ENCODE peak calls at places on chromosome 15, in eight cellular contexts. B is mesenchymal stem cell, F is IMR-90, U is DND-41, J is neural progenitor cell, M is neuronal stem cell, S is PC-3, N is HepG2. P is an unnamed sample.

GRCh38 chr15:90000175-90000923 is 775 bp upstream of the ZNF710 start:
- DNase-seq in M (peak; percentile 41), J (peak; percentile 69), U (peak; percentile 34), S (no peak), B (peak; percentile 50), F (peak; percentile 15), N (no peak), P (peak; percentile 60)

GRCh38 chr15:74783072-74783807 is 1.4 kb downstream of the CSK start:
- DNase-seq in F (peak; percentile 36), U (peak; percentile 68), J (peak; percentile 49), M (no peak), S (no peak), N (no peak), B (peak; percentile 58), P (peak; percentile 51)

GRCh38 chr15:60408438-60409105 is 10.8 kb upstream of the ANXA2 start:
- DNase-seq in S (peak; percentile 94), J (no peak), F (peak; percentile 88), M (no peak), B (peak; percentile 81), U (no peak), N (peak; percentile 16), P (no peak)

GRCh38 chr15:82159922-82160321 is 102.6 kb downstream of the EFL1 start:
- DNase-seq in F (peak; percentile 100), J (peak; percentile 5), U (no peak), S (peak; percentile 54), B (peak; percentile 91), M (peak; percentile 24), N (no peak), P (peak; percentile 34)

GRCh38 chr15:62118446-62118964 is 46.6 kb downstream of the C2CD4B start:
- DNase-seq in J (no peak), M (no peak), S (no peak), B (peak; percentile 47), N (no peak), U (no peak), F (peak; percentile 31), P (no peak)

GRCh38 chr15:67091073-67091965 is 25.9 kb downstream of the SMAD3 start:
- DNase-seq in B (peak; percentile 98), M (no peak), F (peak; percentile 99), U (no peak), N (no peak), S (peak; percentile 95), J (no peak), P (peak; percentile 73)

GRCh38 chr15:65613365-65613764 is 2.4 kb upstream of the INTS14 start:
- DNase-seq in M (no peak), J (no peak), S (no peak), F (no peak), N (no peak), U (no peak), B (no peak), P (no peak)

GRCh38 chr15:49979705-49980382 is 139.2 kb downstream of the ATP8B4 start:
- DNase-seq in M (no peak), B (no peak), J (no peak), F (peak; percentile 64), N (no peak), S (no peak), U (no peak), P (no peak)

GRCh38 chr15:23497710-23498111 is 50.7 kb upstream of the GOLGA6L2 start:
- DNase-seq in M (no peak), J (peak; percentile 19), B (peak; percentile 1), N (no peak), F (no peak), S (peak; percentile 34), U (peak; percentile 26), P (peak; percentile 39)

GRCh38 chr15:69838338-69838737 is 259.4 kb downstream of the TLE3 start:
- DNase-seq in U (no peak), J (no peak), F (no peak), S (no peak), N (no peak), M (no peak), B (no peak), P (no peak)

GRCh38 chr15:69836526-69837230 is 261.0 kb downstream of the TLE3 start:
- DNase-seq in S (no peak), U (no peak), F (no peak), J (no peak), B (no peak), N (no peak), M (no peak), P (no peak)

GRCh38 chr15:69838951-69839350 is 258.8 kb downstream of the TLE3 start:
- DNase-seq in U (no peak), J (no peak), B (no peak), M (no peak), S (no peak), N (no peak), F (no peak), P (no peak)

GRCh38 chr15:69834256-69834655 is 263.5 kb downstream of the TLE3 start:
- DNase-seq in N (no peak), M (no peak), U (no peak), F (no peak), J (no peak), B (no peak), S (no peak), P (no peak)

GRCh38 chr15:69834756-69835155 is 263.0 kb downstream of the TLE3 start:
- DNase-seq in F (no peak), U (no peak), N (no peak), M (no peak), B (no peak), S (no peak), J (peak; percentile 39), P (no peak)
- H2AFZ ChIP-seq in F (peak overlapping the region; percentile 11), U (no peak overlapping the region), N (no peak overlapping the region), M (no peak overlapping the region), B (no peak overlapping the region), S (no peak overlapping the region), J (no peak overlapping the region), P (no peak overlapping the region)

DNA sequence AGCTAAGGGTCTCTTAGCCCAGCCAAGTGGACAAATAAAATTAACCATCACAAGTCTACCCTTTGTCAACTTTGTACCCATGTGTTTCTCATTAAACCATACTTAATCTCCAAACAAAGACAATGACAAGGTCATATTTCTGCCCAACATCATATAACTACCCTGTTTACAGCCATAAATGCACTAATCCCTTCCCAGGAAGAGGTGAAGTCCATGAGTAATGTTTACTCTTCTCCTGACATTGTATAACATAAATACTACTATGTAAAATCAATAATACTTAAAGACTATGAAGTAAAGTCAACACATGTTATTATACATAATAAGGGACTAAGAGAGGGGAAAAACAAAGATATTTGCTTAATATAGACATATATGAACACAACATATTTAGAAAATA is 38.5 kb upstream of the FAN1 start:
- DNase-seq in S (peak; percentile 54), U (no peak), N (peak; percentile 56), J (no peak), F (no peak), M (no peak), B (no peak), P (no peak)
- H3K36me3 ChIP-seq in S (no peaks in the 10 kb centered on the region), U (peaks cover 31% of the 10 kb centered on the region), N (no peaks in the 10 kb centered on the region), J (no peaks in the 10 kb centered on the region), F (no peaks in the 10 kb centered on the region), M (no peaks in the 10 kb centered on the region), B (no peaks in the 10 kb centered on the region), P (no peaks in the 10 kb centered on the region)

DNA sequence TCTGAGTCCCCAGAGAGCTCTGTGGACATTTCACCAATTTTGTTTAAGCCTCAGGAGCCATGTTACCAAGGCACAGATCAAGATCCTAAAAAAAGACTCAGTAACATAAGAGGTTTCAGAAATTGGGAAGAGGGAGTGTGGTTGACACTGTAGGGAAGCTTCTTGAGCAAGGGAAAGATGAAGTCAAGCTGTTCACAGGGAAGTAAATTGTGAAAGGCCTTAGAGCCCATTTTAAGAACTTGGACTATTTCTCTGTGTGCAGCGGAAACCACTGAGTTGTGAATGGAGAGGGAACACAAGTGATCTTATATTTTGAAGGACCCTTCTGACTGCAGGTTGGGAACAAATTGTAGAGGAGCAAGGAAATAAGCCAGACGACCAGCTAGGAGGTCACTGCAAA is 18.7 kb downstream of the BCL2A1 start:
- DNase-seq in B (no peak), N (no peak), S (no peak), U (no peak), F (no peak), J (no peak), M (no peak), P (no peak)
- H3K27ac ChIP-seq in B (no peak overlapping the region), N (no peak overlapping the region), S (no peak overlapping the region), U (no peak overlapping the region), F (no peak overlapping the region), J (no peak overlapping the region), M (no peak overlapping the region), P (no peak overlapping the region)

DNA sequence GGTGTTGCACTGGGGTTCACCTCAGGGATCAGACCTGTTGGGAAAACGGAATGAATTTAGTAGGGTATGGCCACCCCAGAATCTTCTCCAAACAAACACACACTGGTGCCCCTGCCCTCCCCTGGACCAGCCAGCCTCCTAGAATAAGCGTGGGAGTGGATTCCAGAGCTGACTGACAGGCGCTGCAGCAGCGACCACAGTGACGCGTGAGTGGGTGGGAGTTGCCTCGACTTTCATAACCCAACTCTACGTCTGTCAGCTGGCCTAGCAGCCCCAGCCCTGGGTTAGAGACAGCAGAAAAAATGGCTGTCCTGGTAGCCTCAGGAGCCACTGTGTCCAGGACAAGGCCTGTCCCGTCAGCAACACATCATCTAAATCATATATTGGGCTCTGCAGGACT is 9.9 kb downstream of the PLA2G4B start:
- DNase-seq in U (no peak), S (no peak), J (no peak), N (no peak), F (peak; percentile 65), M (no peak), B (no peak), P (no peak)
- H2AFZ ChIP-seq in U (no peak overlapping the region), S (no peak overlapping the region), J (no peak overlapping the region), N (no peak overlapping the region), F (peak overlapping the region; percentile 3), M (no peak overlapping the region), B (no peak overlapping the region), P (no peak overlapping the region)

P was measured in hepatocyte.